ENCODE peak calls at places on chromosomes 11 and 22, in five cellular contexts. One of them, this sample, is unnamed.
A peak's percentile ranks its signal among the peaks of the same experiment; 100 is the strongest.

GRCh38 chr11:2551131-2551530 is 106.3 kb downstream of the KCNQ1 start:
- DNase-seq in GM12864: no peak
- DNase-seq in RWPE1: no peak
- DNase-seq in pancreas: no peak
- DNase-seq in dorsolateral prefrontal cortex: no peak
- DNase-seq in this sample: no peak

GRCh38 chr11:66957971-66958231 is 282 bp downstream of the PC start:
- DNase-seq in GM12864: no peak
- DNase-seq in RWPE1: no peak
- DNase-seq in pancreas: no peak
- DNase-seq in dorsolateral prefrontal cortex: no peak
- DNase-seq in this sample: no peak

GRCh38 chr11:95584180-95584579 is 205.4 kb downstream of the FAM76B start:
- DNase-seq in GM12864: no peak
- DNase-seq in RWPE1: peak; percentile 5
- DNase-seq in pancreas: no peak
- DNase-seq in dorsolateral prefrontal cortex: no peak
- DNase-seq in this sample: no peak

GRCh38 chr11:16177688-16178087 is 178.7 kb downstream of the SOX6 start:
- DNase-seq in GM12864: no peak
- DNase-seq in RWPE1: no peak
- DNase-seq in pancreas: no peak
- DNase-seq in dorsolateral prefrontal cortex: no peak
- DNase-seq in this sample: no peak

GRCh38 chr11:45807792-45808238 is 2.9 kb downstream of the SLC35C1 start:
- DNase-seq in GM12864: no peak
- DNase-seq in RWPE1: no peak
- DNase-seq in pancreas: no peak
- DNase-seq in dorsolateral prefrontal cortex: no peak
- DNase-seq in this sample: no peak

GRCh38 chr22:47691152-47691895 is 928.9 kb downstream of the TBC1D22A start:
- DNase-seq in GM12864: no peak
- DNase-seq in RWPE1: no peak
- DNase-seq in pancreas: no peak
- DNase-seq in dorsolateral prefrontal cortex: no peak
- DNase-seq in this sample: no peak

GRCh38 chr11:62336949-62337681 is at the start of gene ASRGL1:
- DNase-seq in GM12864: peak; percentile 18
- DNase-seq in RWPE1: peak; percentile 67
- DNase-seq in pancreas: peak; percentile 94
- DNase-seq in dorsolateral prefrontal cortex: peak; percentile 93
- DNase-seq in this sample: peak; percentile 85

GRCh38 chr22:37386441-37386840 is 40.8 kb downstream of the ELFN2 start:
- DNase-seq in GM12864: no peak
- DNase-seq in RWPE1: no peak
- DNase-seq in pancreas: no peak
- DNase-seq in dorsolateral prefrontal cortex: no peak
- DNase-seq in this sample: no peak

GRCh38 chr11:122714484-122714883 is 59.0 kb downstream of the UBASH3B start:
- DNase-seq in GM12864: no peak
- DNase-seq in RWPE1: no peak
- DNase-seq in pancreas: no peak
- DNase-seq in dorsolateral prefrontal cortex: no peak
- DNase-seq in this sample: no peak

GRCh38 chr11:74820763-74821162 is 72.1 kb downstream of the RNF169 start:
- DNase-seq in GM12864: no peak
- DNase-seq in RWPE1: peak; percentile 50
- DNase-seq in pancreas: no peak
- DNase-seq in dorsolateral prefrontal cortex: no peak
- DNase-seq in this sample: no peak

GRCh38 chr11:75013051-75013450 is 24.3 kb downstream of the NEU3 start:
- DNase-seq in GM12864: no peak
- DNase-seq in RWPE1: no peak
- DNase-seq in pancreas: no peak
- DNase-seq in dorsolateral prefrontal cortex: no peak
- DNase-seq in this sample: no peak

GRCh38 chr11:72135891-72136676 is 559 bp downstream of the FOLR3 start:
- DNase-seq in GM12864: no peak
- DNase-seq in RWPE1: no peak
- DNase-seq in pancreas: no peak
- DNase-seq in dorsolateral prefrontal cortex: no peak
- DNase-seq in this sample: no peak

GRCh38 chr11:104151404-104152204 is 12.3 kb downstream of the PDGFD start:
- DNase-seq in GM12864: no peak
- DNase-seq in RWPE1: peak; percentile 20
- DNase-seq in pancreas: no peak
- DNase-seq in dorsolateral prefrontal cortex: no peak
- DNase-seq in this sample: no peak

GRCh38 chr22:22039286-22040074 is 56.9 kb upstream of the TOP3B start:
- DNase-seq in GM12864: no peak
- DNase-seq in RWPE1: no peak
- DNase-seq in pancreas: no peak
- DNase-seq in dorsolateral prefrontal cortex: no peak
- DNase-seq in this sample: no peak

GRCh38 chr11:23778971-23779370 is 717.9 kb upstream of the LUZP2 start:
- DNase-seq in GM12864: no peak
- DNase-seq in RWPE1: no peak
- DNase-seq in pancreas: no peak
- DNase-seq in dorsolateral prefrontal cortex: no peak
- DNase-seq in this sample: no peak

GRCh38 chr11:34214961-34215805 is 109.8 kb downstream of the NAT10 start:
- DNase-seq in GM12864: no peak
- DNase-seq in RWPE1: peak; percentile 74
- DNase-seq in pancreas: no peak
- DNase-seq in dorsolateral prefrontal cortex: peak; percentile 48
- DNase-seq in this sample: no peak

GRCh38 chr11:1807628-1807995 is 27.2 kb upstream of the SYT8 start:
- DNase-seq in GM12864: no peak
- DNase-seq in RWPE1: no peak
- DNase-seq in pancreas: no peak
- DNase-seq in dorsolateral prefrontal cortex: no peak
- DNase-seq in this sample: no peak

GRCh38 chr11:93519179-93519578 is 24.0 kb downstream of the SMCO4 start:
- DNase-seq in GM12864: no peak
- DNase-seq in RWPE1: no peak
- DNase-seq in pancreas: no peak
- DNase-seq in dorsolateral prefrontal cortex: no peak
- DNase-seq in this sample: no peak

GRCh38 chr11:103326070-103326794 is 217.0 kb downstream of the DYNC2H1 start:
- DNase-seq in GM12864: peak; percentile 25
- DNase-seq in RWPE1: peak; percentile 42
- DNase-seq in pancreas: no peak
- DNase-seq in dorsolateral prefrontal cortex: no peak
- DNase-seq in this sample: peak; percentile 48

GRCh38 chr11:2265854-2266585 is 4.4 kb downstream of the ASCL2 start:
- DNase-seq in GM12864: no peak
- DNase-seq in RWPE1: no peak
- DNase-seq in pancreas: no peak
- DNase-seq in dorsolateral prefrontal cortex: no peak
- DNase-seq in this sample: no peak

GRCh38 chr22:38016182-38017078 is 32.1 kb upstream of the SOX10 start:
- DNase-seq in GM12864: no peak
- DNase-seq in RWPE1: no peak
- DNase-seq in pancreas: peak; percentile 79
- DNase-seq in dorsolateral prefrontal cortex: peak; percentile 92
- DNase-seq in this sample: no peak

GRCh38 chr11:122069946-122070345 is 46.1 kb downstream of the BLID start:
- DNase-seq in GM12864: no peak
- DNase-seq in RWPE1: peak; percentile 46
- DNase-seq in pancreas: peak; percentile 40
- DNase-seq in dorsolateral prefrontal cortex: peak; percentile 85
- DNase-seq in this sample: peak; percentile 10

DNA sequence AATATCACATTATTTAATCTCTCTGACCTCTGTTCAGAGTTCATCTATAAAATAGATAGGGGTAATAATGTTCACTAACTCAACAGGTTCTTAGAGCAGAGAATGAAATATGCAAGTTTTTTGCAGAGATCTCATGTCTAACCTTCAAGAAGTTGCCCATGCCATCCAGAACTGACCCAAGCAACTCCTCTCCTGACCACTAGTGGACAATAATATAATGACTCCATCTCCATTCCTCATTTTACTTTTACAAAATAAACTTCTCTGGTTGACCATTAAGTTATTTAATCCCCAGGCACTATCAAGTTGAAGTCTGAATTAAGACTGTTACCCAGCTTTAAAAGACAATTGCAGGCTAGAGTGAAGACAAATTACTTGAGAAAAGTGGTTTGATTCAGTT is 382.6 kb downstream of the KCNA4 start:
- DNase-seq in GM12864: no peak
- DNase-seq in RWPE1: no peak
- DNase-seq in pancreas: no peak
- DNase-seq in dorsolateral prefrontal cortex: no peak
- DNase-seq in this sample: no peak
- TF ChIP-seq CTCF in GM12864: no peak
- TF ChIP-seq CTCF in RWPE1: no peak
- TF ChIP-seq CTCF in pancreas: no peak
- TF ChIP-seq CTCF in dorsolateral prefrontal cortex: no peak
- TF ChIP-seq CTCF in this sample: no peak

DNA sequence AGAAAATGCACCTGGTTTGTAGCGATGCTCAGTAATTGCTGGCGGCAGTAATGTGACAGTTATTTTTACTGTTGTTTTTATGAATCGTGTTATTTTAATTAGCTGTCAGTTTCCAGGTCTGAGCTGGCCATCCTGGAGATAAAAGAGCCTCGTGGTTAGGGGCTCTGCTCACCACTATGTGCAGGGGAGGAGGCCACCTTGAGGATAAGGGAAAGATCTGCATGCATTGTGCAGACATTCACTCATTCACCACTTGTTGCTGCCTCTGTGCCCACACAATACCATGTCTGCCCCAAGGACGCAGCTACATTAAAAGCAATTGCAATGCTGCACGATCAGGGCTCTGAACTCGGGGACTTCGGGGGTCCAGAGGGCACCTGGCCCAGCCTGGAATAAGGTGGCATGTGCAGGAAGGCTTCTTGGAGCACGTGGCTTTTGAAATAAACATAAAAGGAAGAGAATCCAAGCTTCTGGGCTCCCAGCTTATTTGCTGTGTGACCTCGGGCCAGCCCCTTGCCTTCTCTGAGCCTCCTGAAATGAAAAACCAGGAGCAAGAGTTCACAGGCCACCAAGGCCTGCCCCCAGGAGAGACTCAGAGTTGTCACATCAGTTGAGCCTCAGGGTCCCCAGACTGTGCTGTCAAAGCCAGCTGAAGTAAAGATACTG is 44.7 kb upstream of the SHISAL1 start:
- DNase-seq in GM12864: no peak
- DNase-seq in RWPE1: no peak
- DNase-seq in pancreas: no peak
- DNase-seq in dorsolateral prefrontal cortex: peak; percentile 10
- DNase-seq in this sample: no peak
- TF ChIP-seq CTCF in GM12864: peak; percentile 7
- TF ChIP-seq CTCF in RWPE1: no peak
- TF ChIP-seq CTCF in pancreas: no peak
- TF ChIP-seq CTCF in dorsolateral prefrontal cortex: no peak
- TF ChIP-seq CTCF in this sample: no peak

DNA sequence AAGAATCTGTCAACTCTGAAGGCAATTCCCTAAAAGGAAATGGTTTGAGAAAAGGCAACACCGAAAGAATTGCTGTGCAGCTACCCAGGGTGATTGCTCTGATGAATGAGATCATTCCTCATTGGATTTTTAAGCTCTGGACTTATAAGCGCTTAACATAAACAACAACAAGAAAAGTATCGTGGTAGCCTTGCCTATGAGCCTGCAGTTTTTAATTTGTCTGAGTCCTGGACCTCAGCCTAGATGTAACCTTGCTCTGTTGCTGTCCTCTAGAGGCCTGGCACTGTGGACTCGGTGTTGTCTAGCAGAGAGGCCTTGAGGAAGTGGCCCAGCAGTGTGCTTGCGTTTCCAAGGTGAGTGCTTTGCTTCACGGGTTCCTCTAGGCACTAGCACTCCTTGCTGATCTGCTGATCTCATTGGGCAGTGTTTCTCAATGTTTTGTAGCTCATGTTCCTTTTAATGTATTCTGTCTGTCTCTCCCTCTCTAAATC is 20.4 kb downstream of the CCDC81 start:
- DNase-seq in GM12864: no peak
- DNase-seq in RWPE1: no peak
- DNase-seq in pancreas: no peak
- DNase-seq in dorsolateral prefrontal cortex: no peak
- DNase-seq in this sample: no peak
- TF ChIP-seq CTCF in GM12864: no peak
- TF ChIP-seq CTCF in RWPE1: no peak
- TF ChIP-seq CTCF in pancreas: no peak
- TF ChIP-seq CTCF in dorsolateral prefrontal cortex: no peak
- TF ChIP-seq CTCF in this sample: no peak

GRCh38 chr22:20028855-20029549 is 8.1 kb downstream of the TANGO2 start:
- DNase-seq in GM12864: no peak
- DNase-seq in RWPE1: no peak
- DNase-seq in pancreas: no peak
- DNase-seq in dorsolateral prefrontal cortex: no peak
- DNase-seq in this sample: no peak

GRCh38 chr22:20026996-20027601 is 6.2 kb downstream of the TANGO2 start:
- DNase-seq in GM12864: no peak
- DNase-seq in RWPE1: no peak
- DNase-seq in pancreas: no peak
- DNase-seq in dorsolateral prefrontal cortex: peak; percentile 34
- DNase-seq in this sample: no peak

GRCh38 chr22:20026204-20026908 is 5.4 kb downstream of the TANGO2 start:
- DNase-seq in GM12864: no peak
- DNase-seq in RWPE1: no peak
- DNase-seq in pancreas: no peak
- DNase-seq in dorsolateral prefrontal cortex: peak; percentile 40
- DNase-seq in this sample: no peak

GRCh38 chr22:20029550-20030225 is 8.8 kb downstream of the TANGO2 start:
- DNase-seq in GM12864: no peak
- DNase-seq in RWPE1: no peak
- DNase-seq in pancreas: no peak
- DNase-seq in dorsolateral prefrontal cortex: no peak
- DNase-seq in this sample: no peak

DNA sequence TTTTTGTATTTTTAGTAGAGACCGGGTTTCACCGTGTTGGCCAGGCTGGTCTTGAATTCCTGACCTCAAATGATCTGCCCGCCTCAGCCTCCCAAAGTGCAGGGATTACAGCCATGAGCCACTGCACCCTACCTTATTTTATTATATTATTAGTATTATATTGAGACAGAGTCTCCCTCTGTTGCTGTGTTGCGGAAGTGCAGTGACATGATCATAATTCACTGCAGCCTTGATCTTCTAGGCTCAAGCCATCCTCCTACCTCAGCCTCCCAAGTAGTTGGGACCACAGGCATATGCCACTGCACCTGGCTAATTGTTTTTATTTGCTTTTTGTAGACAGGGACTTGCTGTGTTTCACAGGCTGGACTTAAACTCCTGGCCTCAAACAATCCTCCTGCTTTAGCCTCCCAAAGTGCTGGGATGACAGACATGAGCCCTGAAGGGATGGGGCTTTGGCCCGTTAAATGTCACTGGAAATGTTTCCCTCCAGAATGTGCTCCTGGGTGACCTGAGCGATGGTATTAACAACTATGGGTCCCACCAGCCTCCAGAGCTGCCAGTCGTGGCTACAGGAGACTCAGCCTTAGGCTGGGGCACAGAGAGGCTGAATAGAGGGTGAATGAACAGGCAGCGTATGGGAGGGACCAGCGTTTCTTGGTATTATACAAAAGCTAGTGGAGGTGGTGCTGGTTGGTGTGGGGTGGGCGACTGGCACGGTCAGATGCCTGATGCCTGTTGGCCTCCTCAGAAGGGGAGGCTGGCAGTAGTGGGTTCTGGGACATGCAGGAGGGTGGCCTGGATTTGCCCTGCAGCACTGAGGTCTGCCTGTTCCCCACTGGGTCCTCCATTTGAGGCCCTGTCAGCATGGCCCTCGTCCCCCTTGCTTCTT is 7.3 kb downstream of the TANGO2 start:
- DNase-seq in GM12864: no peak
- DNase-seq in RWPE1: no peak
- DNase-seq in pancreas: no peak
- DNase-seq in dorsolateral prefrontal cortex: no peak
- DNase-seq in this sample: no peak
- TF ChIP-seq CTCF in GM12864: peak; percentile 36
- TF ChIP-seq CTCF in RWPE1: peak; percentile 45
- TF ChIP-seq CTCF in pancreas: no peak
- TF ChIP-seq CTCF in dorsolateral prefrontal cortex: no peak
- TF ChIP-seq CTCF in this sample: no peak